ENCODE peak calls at places on chromosomes 3 and 15, in four cellular contexts. Q is MV-4-11; I is stimulated activated CD4-positive, alpha-beta T cell treated with anti-CD3 and anti-CD28 coated beads, Interleukin-2, amount 100 ng/mL, for 4 hours; S is amniotic stem cell. J is an unnamed sample.

GRCh38 chr3:14771593-14772497 is 46.9 kb upstream of the FGD5 start:
- DNase-seq in I (no peak), Q (peak; percentile 71), S (no peak), J (no peak)

GRCh38 chr15:98703291-98703690 is 55.0 kb downstream of the IGF1R start:
- DNase-seq in S (no peak), Q (peak; percentile 35), I (no peak), J (no peak)

GRCh38 chr3:172522871-172523818 is at the start of gene TNFSF10:
- DNase-seq in Q (peak; percentile 95), S (no peak), I (peak; percentile 49), J (no peak)

GRCh38 chr3:183460059-183461052 is 31.9 kb upstream of the MCF2L2 start:
- DNase-seq in Q (peak; percentile 6), S (no peak), I (no peak), J (no peak)

GRCh38 chr3:72137865-72138861 is 353.2 kb upstream of the PROK2 start:
- DNase-seq in I (no peak), Q (no peak), S (no peak), J (no peak)

GRCh38 chr15:25175033-25175788 is 220.4 kb downstream of the SNRPN start:
- DNase-seq in I (no peak), Q (no peak), S (no peak), J (no peak)

GRCh38 chr3:123791417-123791816 is 92.7 kb downstream of the MYLK start:
- DNase-seq in I (no peak), Q (no peak), S (peak; percentile 28), J (no peak)

GRCh38 chr15:100602822-100603393 is 519 bp downstream of the ASB7 start:
- DNase-seq in S (no peak), I (no peak), Q (peak; percentile 23), J (no peak)

GRCh38 chr15:80913541-80913940 is 76.1 kb downstream of the MESD start:
- DNase-seq in S (no peak), Q (no peak), I (no peak), J (no peak)

GRCh38 chr3:48187579-48188265 is 495 bp downstream of the CDC25A start:
- DNase-seq in S (no peak), Q (no peak), I (no peak), J (no peak)

GRCh38 chr3:194861375-194861774 is 175.7 kb downstream of the FAM43A start:
- DNase-seq in S (no peak), I (no peak), Q (peak; percentile 55), J (no peak)